ENCODE peak calls at places on chromosome 5, in six cellular contexts. One of them, this sample, is unnamed.

GRCh38 chr5:162956570-162956969 is 480.8 kb upstream of the CCNG1 start:
- DNase-seq in kidney: no peak
- DNase-seq in spleen: no peak
- DNase-seq in lower lobe of right lung: no peak
- DNase-seq in GM12878: no peak
- DNase-seq in vagina: no peak
- DNase-seq in this sample: no peak

GRCh38 chr5:72749362-72749997 is 67.0 kb upstream of the TNPO1 start:
- DNase-seq in lower lobe of right lung: peak; percentile 41
- DNase-seq in vagina: no peak
- DNase-seq in kidney: no peak
- DNase-seq in spleen: no peak
- DNase-seq in GM12878: no peak
- DNase-seq in this sample: no peak

GRCh38 chr5:159978358-159978757 is 30.6 kb upstream of the TTC1 start:
- DNase-seq in GM12878: no peak
- DNase-seq in vagina: no peak
- DNase-seq in kidney: no peak
- DNase-seq in lower lobe of right lung: no peak
- DNase-seq in spleen: no peak
- DNase-seq in this sample: no peak

GRCh38 chr5:133552925-133553525 is 59.3 kb downstream of the FSTL4 start:
- DNase-seq in spleen: peak; percentile 84
- DNase-seq in kidney: peak; percentile 77
- DNase-seq in vagina: no peak
- DNase-seq in GM12878: no peak
- DNase-seq in lower lobe of right lung: peak; percentile 57
- DNase-seq in this sample: peak; percentile 16

GRCh38 chr5:55597014-55597981 is 62.5 kb upstream of the PLPP1 start:
- DNase-seq in lower lobe of right lung: no peak
- DNase-seq in kidney: no peak
- DNase-seq in spleen: no peak
- DNase-seq in GM12878: no peak
- DNase-seq in vagina: no peak
- DNase-seq in this sample: no peak

GRCh38 chr5:102975457-102976182 is 144.3 kb downstream of the GIN1 start:
- DNase-seq in lower lobe of right lung: no peak
- DNase-seq in kidney: no peak
- DNase-seq in spleen: no peak
- DNase-seq in vagina: no peak
- DNase-seq in GM12878: no peak
- DNase-seq in this sample: no peak

GRCh38 chr5:160852049-160852448 is at the start of gene ATP10B:
- DNase-seq in kidney: no peak
- DNase-seq in GM12878: no peak
- DNase-seq in lower lobe of right lung: no peak
- DNase-seq in spleen: no peak
- DNase-seq in vagina: no peak
- DNase-seq in this sample: no peak

GRCh38 chr5:68041293-68041692 is 174.3 kb upstream of the PIK3R1 start:
- DNase-seq in vagina: no peak
- DNase-seq in spleen: peak; percentile 83
- DNase-seq in GM12878: peak; percentile 56
- DNase-seq in kidney: no peak
- DNase-seq in lower lobe of right lung: no peak
- DNase-seq in this sample: no peak

GRCh38 chr5:20023686-20024085 is 35.7 kb upstream of the CDH18 start:
- DNase-seq in spleen: no peak
- DNase-seq in lower lobe of right lung: no peak
- DNase-seq in vagina: no peak
- DNase-seq in GM12878: no peak
- DNase-seq in kidney: no peak
- DNase-seq in this sample: no peak

GRCh38 chr5:156589859-156590216 is 260.3 kb upstream of the PPP1R2B start:
- DNase-seq in GM12878: no peak
- DNase-seq in vagina: no peak
- DNase-seq in kidney: no peak
- DNase-seq in spleen: no peak
- DNase-seq in lower lobe of right lung: no peak
- DNase-seq in this sample: no peak

GRCh38 chr5:147748590-147748989 is 33.9 kb downstream of the JAKMIP2 start:
- DNase-seq in spleen: no peak
- DNase-seq in kidney: no peak
- DNase-seq in lower lobe of right lung: no peak
- DNase-seq in GM12878: no peak
- DNase-seq in vagina: no peak
- DNase-seq in this sample: no peak

GRCh38 chr5:67033893-67034605 is 162.6 kb downstream of the CD180 start:
- DNase-seq in GM12878: no peak
- DNase-seq in lower lobe of right lung: no peak
- DNase-seq in kidney: no peak
- DNase-seq in spleen: no peak
- DNase-seq in vagina: no peak
- DNase-seq in this sample: no peak

GRCh38 chr5:122611401-122611800 is 163.5 kb upstream of the SNX2 start:
- DNase-seq in vagina: no peak
- DNase-seq in GM12878: no peak
- DNase-seq in lower lobe of right lung: no peak
- DNase-seq in kidney: no peak
- DNase-seq in spleen: no peak
- DNase-seq in this sample: no peak

GRCh38 chr5:51371052-51371451 is 12.2 kb upstream of the ISL1 start:
- DNase-seq in vagina: no peak
- DNase-seq in GM12878: no peak
- DNase-seq in kidney: no peak
- DNase-seq in lower lobe of right lung: no peak
- DNase-seq in spleen: no peak
- DNase-seq in this sample: no peak

GRCh38 chr5:124741711-124742496 is 4.5 kb downstream of the ZNF608 start:
- DNase-seq in spleen: no peak
- DNase-seq in lower lobe of right lung: no peak
- DNase-seq in GM12878: no peak
- DNase-seq in kidney: no peak
- DNase-seq in vagina: no peak
- DNase-seq in this sample: no peak

GRCh38 chr5:14444988-14445387 is 136.6 kb upstream of the OTULINL start:
- DNase-seq in vagina: no peak
- DNase-seq in GM12878: no peak
- DNase-seq in spleen: no peak
- DNase-seq in lower lobe of right lung: no peak
- DNase-seq in kidney: no peak
- DNase-seq in this sample: no peak

GRCh38 chr5:168106008-168106761 is 185.3 kb upstream of the WWC1 start:
- DNase-seq in lower lobe of right lung: no peak
- DNase-seq in spleen: no peak
- DNase-seq in vagina: no peak
- DNase-seq in kidney: no peak
- DNase-seq in GM12878: no peak
- DNase-seq in this sample: no peak

GRCh38 chr5:132883261-132883834 is 9.9 kb downstream of the LEAP2 start:
- DNase-seq in spleen: no peak
- DNase-seq in kidney: no peak
- DNase-seq in GM12878: no peak
- DNase-seq in vagina: no peak
- DNase-seq in lower lobe of right lung: no peak
- DNase-seq in this sample: no peak

DNA sequence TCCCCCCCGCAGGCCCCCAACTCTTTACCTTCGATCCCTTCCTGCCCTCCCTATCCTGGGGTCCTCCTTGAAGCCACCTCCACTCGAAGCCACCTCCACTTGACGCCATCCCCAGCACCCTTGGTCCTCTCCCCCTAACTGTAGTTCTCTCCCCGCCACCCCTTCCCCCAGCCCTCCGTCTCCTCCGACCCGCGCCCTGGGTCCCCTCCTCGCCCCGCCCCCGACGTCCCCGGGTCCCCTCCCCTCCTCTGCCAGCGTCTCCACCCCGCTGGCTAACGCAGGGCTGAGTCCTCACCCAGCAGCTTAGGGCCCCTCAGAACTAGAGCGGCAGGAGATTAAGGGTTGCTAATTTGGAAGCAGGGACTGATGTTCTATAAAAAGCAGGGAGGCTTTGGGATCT is 30.7 kb upstream of the ANKRD33B start:
- DNase-seq in GM12878: no peak
- DNase-seq in vagina: no peak
- DNase-seq in lower lobe of right lung: no peak
- DNase-seq in spleen: no peak
- DNase-seq in kidney: peak; percentile 49
- DNase-seq in this sample: no peak
- H3K27ac ChIP-seq in GM12878: no peak overlapping the region
- H3K27ac ChIP-seq in vagina: no peak overlapping the region
- H3K27ac ChIP-seq in lower lobe of right lung: no peak overlapping the region
- H3K27ac ChIP-seq in spleen: no peak overlapping the region
- H3K27ac ChIP-seq in kidney: no peak overlapping the region
- H3K27ac ChIP-seq in this sample: no peak overlapping the region

DNA sequence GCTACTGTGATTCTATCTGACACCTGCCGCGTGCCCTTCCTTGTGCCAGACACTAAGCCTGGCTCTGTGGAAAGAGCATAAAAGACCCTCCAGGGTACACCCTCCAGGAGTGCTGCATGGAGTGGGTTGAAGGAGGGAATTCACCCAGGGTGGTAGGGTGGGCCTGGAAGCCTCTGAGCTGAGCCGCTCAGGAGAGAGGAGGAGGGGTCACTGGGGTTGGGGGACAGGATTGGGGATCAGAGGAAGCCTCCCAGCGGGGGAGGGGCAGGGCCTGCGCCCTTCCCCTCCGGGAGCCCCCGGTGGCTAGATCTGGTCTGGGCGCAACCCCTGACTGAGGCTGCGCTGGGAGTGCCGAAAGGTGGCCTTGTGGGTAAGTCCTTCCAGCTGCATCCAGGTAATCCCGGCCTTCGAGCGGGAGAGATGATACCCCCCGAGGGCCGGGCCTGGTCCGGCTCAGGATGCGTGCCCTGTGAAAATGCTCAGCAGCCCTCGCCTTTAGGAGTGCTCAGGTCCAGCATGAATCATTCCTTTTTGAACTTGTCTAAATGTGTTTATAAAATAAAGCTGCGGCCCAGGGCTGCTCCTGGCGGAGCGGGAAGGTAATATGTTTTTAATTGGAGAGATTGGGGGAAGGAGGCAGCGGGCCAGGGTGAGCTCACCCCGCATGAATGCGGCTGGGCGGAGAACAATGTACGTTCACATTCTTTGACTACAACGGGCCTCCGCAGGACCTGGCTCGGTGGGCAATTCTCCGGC is 118.1 kb upstream of the SMIM23 start:
- DNase-seq in lower lobe of right lung: peak; percentile 52
- DNase-seq in GM12878: no peak
- DNase-seq in spleen: no peak
- DNase-seq in vagina: peak; percentile 83
- DNase-seq in kidney: no peak
- DNase-seq in this sample: no peak
- TF ChIP-seq CTCF in lower lobe of right lung: no peak
- TF ChIP-seq CTCF in GM12878: no peak
- TF ChIP-seq CTCF in spleen: no peak
- TF ChIP-seq CTCF in vagina: no peak
- TF ChIP-seq CTCF in kidney: no peak
- TF ChIP-seq CTCF in this sample: no peak

DNA sequence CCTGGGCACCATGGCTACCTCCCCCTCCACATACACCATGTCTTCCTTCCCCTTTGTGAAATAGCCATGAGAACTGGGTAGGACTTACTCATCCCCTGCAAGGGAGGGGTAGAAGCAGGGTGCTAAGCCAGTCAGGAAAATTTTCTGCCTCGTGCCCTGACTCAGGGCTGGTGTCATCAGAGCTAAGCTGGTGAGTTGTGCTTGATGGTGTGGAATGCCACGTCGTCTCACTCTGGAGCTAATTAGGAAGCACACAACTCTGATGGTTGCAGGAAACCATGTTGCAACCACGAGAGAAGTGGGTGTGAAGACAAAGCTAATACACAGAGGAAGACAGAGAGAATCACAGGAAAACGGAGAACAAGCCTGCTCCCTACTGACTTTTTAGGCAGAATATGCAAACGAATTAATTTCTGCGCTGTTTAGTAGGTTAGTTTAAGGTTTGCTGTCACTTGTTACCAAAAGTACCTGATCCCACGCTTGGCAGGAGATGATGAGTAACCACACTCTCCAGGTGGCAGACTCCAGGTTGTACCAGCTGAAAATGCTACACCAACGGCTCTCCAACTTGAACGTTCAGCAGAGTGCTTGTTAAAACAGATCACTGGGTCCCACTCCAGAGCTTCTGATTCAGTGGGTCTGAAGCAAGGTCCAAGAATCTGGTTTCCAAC is 54.5 kb downstream of the STK10 start:
- DNase-seq in kidney: no peak
- DNase-seq in lower lobe of right lung: peak; percentile 81
- DNase-seq in GM12878: no peak
- DNase-seq in vagina: no peak
- DNase-seq in spleen: peak; percentile 84
- DNase-seq in this sample: no peak
- H3K27ac ChIP-seq in kidney: no peak overlapping the region
- H3K27ac ChIP-seq in lower lobe of right lung: peak overlapping the region; percentile 14
- H3K27ac ChIP-seq in GM12878: peak overlapping the region; percentile 13
- H3K27ac ChIP-seq in vagina: no peak overlapping the region
- H3K27ac ChIP-seq in spleen: peak overlapping the region; percentile 74
- H3K27ac ChIP-seq in this sample: peak overlapping the region; percentile 44

GRCh38 chr5:109145139-109145538 is 264.6 kb downstream of the PJA2 start:
- DNase-seq in GM12878: no peak
- DNase-seq in spleen: no peak
- DNase-seq in kidney: no peak
- DNase-seq in lower lobe of right lung: no peak
- DNase-seq in vagina: no peak
- DNase-seq in this sample: no peak

GRCh38 chr5:109143001-109143400 is 266.8 kb downstream of the PJA2 start:
- DNase-seq in spleen: no peak
- DNase-seq in kidney: no peak
- DNase-seq in vagina: no peak
- DNase-seq in lower lobe of right lung: no peak
- DNase-seq in GM12878: no peak
- DNase-seq in this sample: no peak

GRCh38 chr5:109136906-109137305 is 272.9 kb downstream of the PJA2 start:
- DNase-seq in GM12878: no peak
- DNase-seq in lower lobe of right lung: no peak
- DNase-seq in kidney: no peak
- DNase-seq in spleen: no peak
- DNase-seq in vagina: no peak
- DNase-seq in this sample: no peak

GRCh38 chr5:109146611-109147010 is 263.2 kb downstream of the PJA2 start:
- DNase-seq in kidney: no peak
- DNase-seq in lower lobe of right lung: no peak
- DNase-seq in GM12878: no peak
- DNase-seq in spleen: no peak
- DNase-seq in vagina: no peak
- DNase-seq in this sample: no peak

DNA sequence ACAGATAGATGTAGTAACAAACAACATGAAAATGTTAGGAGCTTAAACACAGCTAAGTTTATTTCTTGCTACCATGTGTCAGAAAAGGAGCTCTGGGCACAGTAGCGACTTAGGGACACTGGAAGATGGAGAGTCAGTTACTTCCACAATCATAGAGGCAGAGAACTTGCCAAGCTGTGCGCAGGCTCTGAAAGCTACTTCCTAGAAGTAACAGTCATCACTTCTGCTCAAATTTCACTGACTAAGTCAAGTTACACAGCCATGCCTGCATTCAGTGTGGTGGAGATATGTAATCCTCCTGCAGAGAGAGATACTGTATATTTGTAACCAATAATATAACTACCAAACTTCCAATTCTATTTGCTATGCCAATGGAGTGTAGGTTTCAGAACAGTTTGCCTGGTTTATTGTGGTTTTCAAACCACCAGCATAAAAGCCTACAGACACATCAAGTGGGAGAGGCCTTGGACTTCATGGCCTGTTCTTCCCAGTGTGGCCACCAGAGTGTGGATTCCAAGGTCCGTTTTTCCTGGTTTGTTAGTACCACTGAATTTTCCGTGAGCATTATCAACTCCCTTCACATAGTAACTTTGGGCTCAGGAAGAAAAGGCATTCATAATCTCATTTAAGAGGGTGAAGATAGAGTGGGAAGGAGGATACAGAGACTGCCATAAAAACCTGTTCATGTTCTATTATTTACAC is 268.1 kb downstream of the PJA2 start:
- DNase-seq in vagina: no peak
- DNase-seq in lower lobe of right lung: no peak
- DNase-seq in kidney: no peak
- DNase-seq in spleen: no peak
- DNase-seq in GM12878: no peak
- DNase-seq in this sample: no peak
- TF ChIP-seq CTCF in vagina: no peak
- TF ChIP-seq CTCF in lower lobe of right lung: no peak
- TF ChIP-seq CTCF in kidney: no peak
- TF ChIP-seq CTCF in spleen: no peak
- TF ChIP-seq CTCF in GM12878: no peak
- TF ChIP-seq CTCF in this sample: no peak